ENCODE peak calls at places on chromosomes 7 and 10, in seven cellular contexts. X is stomach; L is activated CD4-positive, CD25-positive, alpha-beta regulatory T cell; V is stimulated activated naive CD8-positive, alpha-beta T cell treated with anti-CD3 and anti-CD28 coated beads, Interleukin-15, Interleukin-2, amounts not matched to agents 100 U/mL and 50 U/mL, for 24 hours; E is activated naive CD4-positive, alpha-beta T cell treated with anti-CD3 and anti-CD28 coated beads, Interleukin-2, amount 10 ng/mL, durations not matched to agents 7 days and 5 days; Q is H54; I is AG20443. H is an unnamed sample.

GRCh38 chr7:51229620-51230323 is 86.8 kb downstream of the COBL start:
- DNase-seq in X (no peak), L (no peak), V (no peak), E (no peak), Q (no peak), I (no peak), H (no peak)

GRCh38 chr7:43572516-43573049 is 10.3 kb upstream of the STK17A start:
- DNase-seq in X (no peak), L (no peak), V (peak; percentile 31), E (peak; percentile 49), Q (peak; percentile 87), I (peak; percentile 90), H (peak; percentile 77)

GRCh38 chr10:35540296-35541164 is 64.6 kb upstream of the GJD4 start:
- DNase-seq in X (no peak), L (no peak), V (no peak), E (no peak), Q (no peak), I (no peak), H (no peak)

GRCh38 chr7:87336136-87336535 is 9.3 kb upstream of the CROT start:
- DNase-seq in X (no peak), L (no peak), V (no peak), E (no peak), Q (no peak), I (no peak), H (no peak)

GRCh38 chr7:98240961-98241673 is 10.9 kb downstream of the TECPR1 start:
- DNase-seq in X (peak; percentile 72), L (no peak), V (peak; percentile 43), E (peak; percentile 43), Q (peak; percentile 56), I (peak; percentile 85), H (peak; percentile 28)

GRCh38 chr7:117750612-117751563 is 122.4 kb downstream of the CTTNBP2 start:
- DNase-seq in X (no peak), L (no peak), V (no peak), E (no peak), Q (no peak), I (peak; percentile 17), H (no peak)

GRCh38 chr10:97851341-97852001 is 1.8 kb downstream of the GOLGA7B start:
- DNase-seq in X (no peak), L (no peak), V (no peak), E (peak; percentile 70), Q (no peak), I (no peak), H (no peak)

GRCh38 chr7:123797673-123798526 is 47.1 kb upstream of the HYAL4 start:
- DNase-seq in X (no peak), L (no peak), V (no peak), E (no peak), Q (peak; percentile 2), I (peak; percentile 38), H (peak; percentile 62)

GRCh38 chr10:126634915-126635314 is 35.6 kb downstream of the C10orf90 start:
- DNase-seq in X (no peak), L (no peak), V (no peak), E (no peak), Q (no peak), I (no peak), H (no peak)

GRCh38 chr10:131310904-131311660 is 439 bp downstream of the TCERG1L start:
- DNase-seq in X (no peak), L (no peak), V (no peak), E (no peak), Q (no peak), I (no peak), H (no peak)

GRCh38 chr7:45384499-45384898 is 189.7 kb upstream of the ADCY1 start:
- DNase-seq in X (no peak), L (no peak), V (no peak), E (no peak), Q (peak; percentile 30), I (no peak), H (no peak)